ENCODE peak calls at places on chromosomes 1 and 21, in four cellular contexts. J, H, V and Y are unnamed samples.

GRCh38 chr1:212648431-212648830 is 39.9 kb downstream of the ATF3 start:
- DNase-seq in J (no peak), H (no peak), V (no peak), Y (no peak)

GRCh38 chr1:14415396-14415795 is 183.1 kb upstream of the KAZN start:
- DNase-seq in J (peak), H (peak), V (no peak), Y (no peak)

GRCh38 chr21:42474043-42474831 is 21.8 kb downstream of the RSPH1 start:
- DNase-seq in J (peak), H (no peak), V (peak), Y (peak)

GRCh38 chr1:245880754-245881403 is 626.2 kb downstream of the SMYD3 start:
- DNase-seq in J (no peak), H (no peak), V (no peak), Y (no peak)

GRCh38 chr1:27807385-27807784 is 23.2 kb upstream of the PPP1R8 start:
- DNase-seq in J (no peak), H (no peak), V (no peak), Y (no peak)

GRCh38 chr1:244214009-244214967 is 163.2 kb downstream of the ZBTB18 start:
- DNase-seq in J (peak), H (no peak), V (peak), Y (peak)

GRCh38 chr1:171613282-171613681 is 8.8 kb upstream of the MYOCOS start:
- DNase-seq in J (no peak), H (no peak), V (no peak), Y (no peak)

GRCh38 chr1:27519341-27520258 is 29.6 kb upstream of the WASF2 start:
- DNase-seq in J (no peak), H (no peak), V (no peak), Y (no peak)

GRCh38 chr21:41228492-41228891 is 60.5 kb downstream of the BACE2 start:
- DNase-seq in J (no peak), H (no peak), V (no peak), Y (no peak)

GRCh38 chr1:59709333-59709732 is 105.4 kb upstream of the HOOK1 start:
- DNase-seq in J (no peak), H (no peak), V (no peak), Y (no peak)

GRCh38 chr1:47839460-47839760 is 157.8 kb downstream of the TRABD2B start:
- DNase-seq in J (no peak), H (no peak), V (no peak), Y (no peak)

GRCh38 chr1:7675431-7676273 is 95.4 kb upstream of the VAMP3 start:
- DNase-seq in J (no peak), H (no peak), V (no peak), Y (no peak)

GRCh38 chr1:180241716-180242544 is 11.9 kb downstream of the LHX4 start:
- DNase-seq in J (no peak), H (peak), V (no peak), Y (no peak)

GRCh38 chr1:165629131-165629530 is 1.9 kb upstream of the MGST3 start:
- DNase-seq in J (no peak), H (no peak), V (no peak), Y (no peak)

GRCh38 chr1:52944566-52944965 is 17.5 kb downstream of the SCP2 start:
- DNase-seq in J (no peak), H (no peak), V (no peak), Y (no peak)

GRCh38 chr1:234476172-234476571 is 2.8 kb downstream of the TARBP1 start:
- DNase-seq in J (no peak), H (no peak), V (no peak), Y (no peak)

GRCh38 chr1:194658090-194658439 is 1471.7 kb upstream of the B3GALT2 start:
- DNase-seq in J (no peak), H (peak), V (no peak), Y (peak)

GRCh38 chr1:216250861-216251260 is 172.4 kb downstream of the USH2A start:
- DNase-seq in J (no peak), H (no peak), V (no peak), Y (no peak)

GRCh38 chr1:243580072-243580471 is 270.0 kb downstream of the AKT3 start:
- DNase-seq in J (no peak), H (no peak), V (no peak), Y (no peak)

GRCh38 chr1:247487057-247487456 is 29.2 kb upstream of the OR2B11 start:
- DNase-seq in J (no peak), H (peak), V (peak), Y (peak)

GRCh38 chr1:109717729-109718128 is 5.7 kb downstream of the GSTM5 start:
- DNase-seq in J (no peak), H (no peak), V (no peak), Y (no peak)

GRCh38 chr1:118948351-118948750 is 39.8 kb downstream of the TBX15 start:
- DNase-seq in J (no peak), H (no peak), V (no peak), Y (no peak)

GRCh38 chr1:220151454-220151853 is 57.5 kb downstream of the IARS2 start:
- DNase-seq in J (no peak), H (no peak), V (no peak), Y (no peak)

GRCh38 chr1:166379447-166379846 is 212.6 kb upstream of the FAM78B start:
- DNase-seq in J (no peak), H (no peak), V (no peak), Y (no peak)

GRCh38 chr1:46643368-46643775 is 24.8 kb downstream of the ATPAF1 start:
- DNase-seq in J (no peak), H (no peak), V (no peak), Y (peak)

GRCh38 chr1:65979145-65979544 is 186.4 kb downstream of the PDE4B start:
- DNase-seq in J (no peak), H (no peak), V (peak), Y (no peak)

GRCh38 chr1:23116216-23116836 is 52.3 kb downstream of the LUZP1 start:
- DNase-seq in J (no peak), H (no peak), V (no peak), Y (peak)

DNA sequence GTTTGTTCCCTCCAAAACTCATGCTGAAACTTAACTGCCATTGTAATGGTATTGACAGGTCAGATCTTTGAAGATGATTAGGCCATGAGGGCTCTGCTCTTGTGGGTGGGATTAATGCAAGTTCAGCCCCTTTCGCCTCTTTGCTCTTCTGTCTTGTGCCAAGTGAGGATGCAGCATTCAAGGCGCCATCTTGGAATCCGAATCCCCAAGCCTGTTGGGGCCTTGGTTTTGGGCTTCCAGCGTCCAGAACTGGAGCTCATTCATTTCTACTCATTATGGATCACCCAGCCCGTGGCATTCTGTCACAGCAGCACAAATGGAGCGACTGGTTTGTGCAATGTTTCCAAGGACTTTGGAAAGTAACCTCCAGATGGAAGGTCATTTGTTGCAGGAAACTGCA is 5.6 kb downstream of the TTC34 start:
- DNase-seq in J (no peak), H (no peak), V (no peak), Y (no peak)
- TF ChIP-seq HMGXB4 in J (no peak), H (no peak), V (no peak), Y (no peak)

DNA sequence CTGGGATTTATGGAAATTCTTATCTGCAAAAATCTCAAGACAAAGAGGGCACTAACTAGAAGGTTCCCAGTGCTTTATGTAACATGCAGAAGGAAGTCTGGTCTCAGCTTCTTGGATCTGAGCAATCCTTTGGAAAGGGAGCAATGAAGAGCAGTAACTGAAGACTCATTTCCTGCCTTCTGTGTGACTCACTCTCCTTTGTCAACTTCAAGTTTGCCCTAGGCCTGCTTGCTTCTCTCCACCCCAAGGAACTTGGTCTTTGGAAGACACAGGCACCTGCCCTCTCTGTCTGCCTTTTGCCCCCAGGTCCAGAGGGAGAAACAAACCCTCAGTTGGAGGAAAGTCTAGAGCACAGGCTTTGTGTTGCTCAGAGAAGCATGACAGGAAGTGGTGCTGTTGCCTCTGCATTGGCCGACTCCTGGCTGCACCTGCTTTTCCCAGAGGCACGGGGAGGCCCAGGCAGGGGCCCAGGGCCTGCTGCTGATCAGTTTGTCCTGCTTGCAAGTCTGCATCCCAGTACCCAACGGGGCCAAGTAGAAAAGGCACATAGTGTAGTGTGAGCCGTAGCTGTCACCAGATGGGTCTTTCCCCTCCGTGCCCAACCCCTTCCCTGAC is 137.2 kb downstream of the DHRS3 start:
- DNase-seq in J (no peak), H (no peak), V (peak), Y (no peak)
- TF ChIP-seq HMGXB4 in J (no peak), H (no peak), V (no peak), Y (no peak)

DNA sequence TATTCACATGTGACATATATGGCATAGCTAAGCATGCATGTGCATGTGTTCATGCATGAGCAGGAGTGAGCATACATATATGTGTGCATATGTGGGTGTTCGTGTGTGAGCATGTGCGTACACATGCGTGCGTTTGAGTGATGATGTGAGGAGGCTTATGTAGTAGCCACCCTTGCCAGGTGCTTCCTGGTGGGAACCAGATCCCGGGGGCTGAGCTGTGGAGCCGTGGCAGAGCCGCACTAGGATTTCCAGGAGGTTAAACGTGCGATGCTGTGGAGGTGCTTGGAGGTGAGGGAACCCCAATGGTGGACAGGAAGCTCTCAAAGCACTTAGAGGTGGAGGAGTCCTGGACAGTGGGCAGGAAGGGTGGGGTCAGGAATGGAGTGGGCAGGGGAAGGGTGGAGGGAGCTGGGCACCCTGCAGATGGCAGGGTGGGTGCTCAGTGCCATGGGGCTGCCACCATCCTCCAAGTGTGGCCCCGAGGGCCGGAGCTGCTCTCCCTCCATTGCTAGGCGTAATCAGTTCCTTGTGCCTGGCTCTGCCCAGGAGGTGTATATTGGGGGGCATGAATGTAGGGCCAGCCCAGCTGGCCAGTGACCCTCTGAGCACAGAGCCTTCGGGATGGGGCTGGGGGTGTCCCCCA is 48.5 kb downstream of the COL18A1 start:
- DNase-seq in J (no peak), H (no peak), V (no peak), Y (no peak)
- TF ChIP-seq HMGXB4 in J (no peak), H (no peak), V (no peak), Y (no peak)

DNA sequence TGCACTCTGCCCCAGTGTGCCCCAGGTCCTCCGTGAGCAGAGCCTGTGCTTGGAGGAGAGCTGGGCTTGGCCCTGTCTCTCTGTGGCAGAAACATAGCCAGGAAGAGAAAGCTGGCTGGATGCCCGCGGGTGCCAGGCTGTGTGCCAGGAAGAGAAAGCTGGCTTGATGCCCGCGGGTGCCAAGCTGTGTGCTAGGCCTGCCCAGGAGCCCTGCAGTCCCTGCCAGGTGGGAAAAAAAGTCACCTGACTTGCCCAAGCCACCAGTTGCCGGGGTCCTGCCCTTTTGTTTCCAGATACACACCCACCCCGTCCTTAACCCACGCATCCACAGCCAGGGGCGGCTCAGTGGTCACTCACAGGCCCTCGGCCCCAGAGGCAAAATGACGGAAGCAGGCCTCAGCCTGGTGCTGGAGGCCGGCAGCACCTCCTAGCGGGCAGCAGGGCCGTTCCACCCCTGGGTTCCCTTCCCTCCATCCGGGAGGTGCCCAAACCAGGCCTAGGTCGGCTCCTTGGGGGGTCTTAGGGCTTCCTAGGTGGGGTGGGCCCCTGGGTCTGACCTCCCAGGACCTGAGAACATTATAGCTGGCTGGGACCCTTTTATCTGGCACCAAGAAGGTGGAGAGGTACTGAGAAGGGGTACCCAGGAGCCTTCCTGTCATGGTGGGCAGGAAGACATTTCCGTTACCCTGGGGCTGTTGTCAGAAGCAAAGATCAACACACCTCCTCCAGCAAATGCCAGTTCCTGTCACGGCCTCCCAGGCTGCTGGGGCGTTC is 9.1 kb downstream of the ITGB2 start:
- DNase-seq in J (no peak), H (peak), V (no peak), Y (peak)
- TF ChIP-seq HMGXB4 in J (no peak), H (no peak), V (no peak), Y (peak)

GRCh38 chr1:38334930-38335592 is 288.5 kb upstream of the POU3F1 start:
- DNase-seq in J (no peak), H (peak), V (no peak), Y (no peak)
- TF ChIP-seq HMGXB4 in J (no peak), H (no peak), V (no peak), Y (no peak)

GRCh38 chr21:46113497-46114176 is 15.7 kb downstream of the COL6A2 start:
- DNase-seq in J (no peak), H (no peak), V (no peak), Y (no peak)

GRCh38 chr21:46114963-46115362 is 17.1 kb downstream of the COL6A2 start:
- DNase-seq in J (no peak), H (no peak), V (no peak), Y (no peak)

GRCh38 chr21:46116189-46116845 is 18.4 kb downstream of the COL6A2 start:
- DNase-seq in J (peak), H (no peak), V (no peak), Y (no peak)

GRCh38 chr21:46116846-46117585 is 19.1 kb downstream of the COL6A2 start:
- DNase-seq in J (peak), H (no peak), V (no peak), Y (no peak)

DNA sequence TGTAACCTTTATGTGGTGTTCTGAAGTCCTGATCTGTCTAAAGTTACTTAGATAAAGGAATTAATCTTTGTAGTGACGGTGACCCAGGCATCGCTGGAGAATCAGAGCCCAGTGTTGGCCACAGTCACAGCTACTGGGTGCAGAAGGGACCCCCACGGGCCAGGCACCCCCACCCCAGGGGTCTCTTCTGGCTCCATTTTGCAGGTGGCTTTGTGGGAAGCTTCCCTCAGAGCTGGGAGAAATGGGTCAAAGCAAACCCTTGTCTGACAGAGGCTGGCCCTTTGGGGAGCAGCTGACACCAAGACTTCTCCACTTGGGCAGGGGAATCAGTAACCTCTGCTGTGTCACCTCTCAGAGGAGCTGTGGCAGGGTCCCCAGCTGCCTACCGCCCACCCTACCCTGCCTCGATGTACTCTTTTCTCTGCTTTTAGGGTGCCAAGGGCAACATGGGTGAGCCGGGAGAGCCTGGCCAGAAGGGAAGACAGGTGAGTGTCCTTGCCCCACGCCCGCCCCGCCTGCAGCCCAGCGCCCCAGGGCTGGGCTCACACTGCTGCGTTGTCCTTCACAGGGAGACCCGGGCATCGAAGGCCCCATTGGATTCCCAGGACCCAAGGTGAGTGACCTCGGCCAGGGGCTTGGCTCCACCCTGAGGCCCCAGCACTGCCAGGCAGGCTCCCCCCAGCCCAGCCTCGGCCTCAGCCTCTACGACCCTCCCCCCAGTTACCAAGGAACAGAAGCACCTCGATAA is 17.7 kb downstream of the COL6A2 start:
- DNase-seq in J (peak), H (no peak), V (no peak), Y (no peak)
- TF ChIP-seq HMGXB4 in J (no peak), H (no peak), V (no peak), Y (no peak)

DNA sequence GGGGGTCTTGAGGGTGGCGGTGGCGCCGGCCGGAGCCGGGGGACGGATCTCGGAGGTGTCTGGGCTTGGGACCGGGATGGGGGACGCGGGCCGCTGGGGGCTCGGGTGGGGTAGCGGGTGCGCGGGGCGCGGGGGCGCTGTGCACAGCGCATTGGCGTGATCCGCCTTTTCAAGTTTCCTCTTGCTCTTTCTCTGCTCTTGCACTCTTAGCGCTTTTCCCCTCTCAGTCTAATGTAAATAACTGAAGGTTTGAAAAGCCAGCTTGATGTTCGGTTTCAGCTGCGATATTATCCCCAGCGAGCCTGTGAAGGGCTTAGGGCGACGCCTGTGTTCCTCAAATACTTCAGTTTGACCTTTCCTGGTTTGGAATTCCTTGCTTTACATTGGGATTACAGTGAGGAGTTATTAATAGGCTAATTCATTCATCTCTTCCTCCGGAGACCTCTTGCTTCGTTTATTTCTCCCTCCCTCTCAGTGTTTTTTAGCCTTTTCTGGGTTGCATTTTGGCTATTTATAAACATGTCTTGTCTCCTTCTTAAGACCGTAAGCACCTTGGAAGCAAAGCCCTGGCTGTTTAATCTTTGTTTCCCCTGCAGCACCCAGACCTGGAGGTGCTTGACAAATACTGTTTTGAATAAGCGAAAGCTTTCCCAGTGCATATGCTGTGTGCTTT is 673 bp downstream of the RAB4A start:
- DNase-seq in J (no peak), H (no peak), V (no peak), Y (peak)
- TF ChIP-seq HMGXB4 in J (no peak), H (no peak), V (no peak), Y (peak)

GRCh38 chr21:46295996-46296752 is 10.0 kb downstream of the YBEY start:
- DNase-seq in J (no peak), H (peak), V (no peak), Y (peak)
- TF ChIP-seq HMGXB4 in J (no peak), H (no peak), V (no peak), Y (peak)